ENCODE peak calls at places on chromosomes 11 and 22, in four cellular contexts. R is activated CD4-positive, CD25-positive, alpha-beta regulatory T cell; X is fibroblast of lung; W is left cardiac atrium. Y is an unnamed sample.

GRCh38 chr11:61675826-61676225 is 4.4 kb upstream of the DAGLA start:
- DNase-seq in R (no peak), X (no peak), W (no peak), Y (no peak)

GRCh38 chr22:45112136-45112879 is 51.4 kb upstream of the NUP50 start:
- DNase-seq in R (no peak), X (peak), W (no peak), Y (no peak)

GRCh38 chr11:58316142-58316541 is 42.7 kb downstream of the OR5B17 start:
- DNase-seq in R (no peak), X (peak), W (no peak), Y (no peak)

GRCh38 chr11:20021771-20022362 is 138.4 kb downstream of the DBX1 start:
- DNase-seq in R (no peak), X (no peak), W (no peak), Y (no peak)

GRCh38 chr11:62923634-62924411 is 2.7 kb upstream of the CHRM1 start:
- DNase-seq in R (no peak), X (no peak), W (no peak), Y (no peak)

GRCh38 chr11:35134403-35135126 is 4.4 kb upstream of the CD44 start:
- DNase-seq in R (no peak), X (no peak), W (no peak), Y (no peak)

GRCh38 chr11:1880746-1881441 is 10.8 kb downstream of the PRR33 start:
- DNase-seq in R (no peak), X (no peak), W (no peak), Y (no peak)

GRCh38 chr11:66800720-66801428 is 42.4 kb upstream of the RCE1 start:
- DNase-seq in R (no peak), X (no peak), W (no peak), Y (no peak)

GRCh38 chr11:23206736-23207336 is 346.6 kb upstream of the CCDC179 start:
- DNase-seq in R (no peak), X (peak), W (no peak), Y (no peak)

GRCh38 chr11:17384002-17384511 is 4.4 kb downstream of the KCNJ11 start:
- DNase-seq in R (peak), X (peak), W (peak), Y (peak)

GRCh38 chr11:75400110-75400865 is 970 bp downstream of the RPS3 start:
- DNase-seq in R (no peak), X (no peak), W (no peak), Y (no peak)

GRCh38 chr11:79363861-79364378 is 76.9 kb downstream of the TENM4 start:
- DNase-seq in R (no peak), X (no peak), W (no peak), Y (no peak)

GRCh38 chr11:46296520-46297448 is 19.3 kb downstream of the CREB3L1 start:
- DNase-seq in R (no peak), X (peak), W (peak), Y (no peak)

GRCh38 chr22:44441401-44442185 is 56.4 kb downstream of the RTL6 start:
- DNase-seq in R (no peak), X (no peak), W (no peak), Y (no peak)

GRCh38 chr11:11422291-11423128 is 69.5 kb upstream of the CSNK2A3 start:
- DNase-seq in R (no peak), X (no peak), W (no peak), Y (no peak)

GRCh38 chr22:45638834-45639746 is 32.5 kb upstream of the ATXN10 start:
- DNase-seq in R (no peak), X (peak), W (peak), Y (no peak)

GRCh38 chr22:47190276-47190956 is 428.0 kb downstream of the TBC1D22A start:
- DNase-seq in R (no peak), X (no peak), W (no peak), Y (no peak)

GRCh38 chr22:46085831-46086576 is 64.3 kb upstream of the PPARA start:
- DNase-seq in R (no peak), X (peak), W (peak), Y (no peak)

GRCh38 chr11:57885298-57886035 is 123.9 kb downstream of the CTNND1 start:
- DNase-seq in R (no peak), X (no peak), W (no peak), Y (no peak)

GRCh38 chr11:111514216-111515031 is at the start of gene HOATZ:
- DNase-seq in R (no peak), X (peak), W (no peak), Y (no peak)

GRCh38 chr11:124761301-124762021 is 629 bp downstream of the ESAM start:
- DNase-seq in R (no peak), X (no peak), W (peak), Y (no peak)

GRCh38 chr11:128334311-128335044 is 252.9 kb downstream of the ETS1 start:
- DNase-seq in R (no peak), X (no peak), W (peak), Y (no peak)

GRCh38 chr11:33891714-33892327 is at the start of gene LMO2:
- DNase-seq in R (no peak), X (no peak), W (no peak), Y (no peak)

GRCh38 chr22:46750861-46751260 is 11.6 kb upstream of the TBC1D22A start:
- DNase-seq in R (no peak), X (no peak), W (peak), Y (no peak)

GRCh38 chr11:93536346-93536871 is 6.8 kb downstream of the SMCO4 start:
- DNase-seq in R (no peak), X (peak), W (peak), Y (no peak)

GRCh38 chr11:77065878-77066228 is 918 bp upstream of the CAPN5 start:
- DNase-seq in R (no peak), X (peak), W (peak), Y (no peak)

GRCh38 chr11:115599125-115599524 is 94.9 kb upstream of the CADM1 start:
- DNase-seq in R (no peak), X (no peak), W (no peak), Y (no peak)

GRCh38 chr11:47394322-47395224 is 13.8 kb upstream of the SLC39A13 start:
- DNase-seq in R (peak), X (no peak), W (peak), Y (no peak)

GRCh38 chr11:11622772-11623531 is 1.1 kb upstream of the GALNT18 start:
- DNase-seq in R (no peak), X (no peak), W (no peak), Y (no peak)

GRCh38 chr11:56160217-56160616 is at the start of gene OR8K5:
- DNase-seq in R (no peak), X (no peak), W (no peak), Y (no peak)

GRCh38 chr22:30247561-30247960 is 1.0 kb upstream of the LIF start:
- DNase-seq in R (no peak), X (no peak), W (no peak), Y (no peak)

GRCh38 chr22:28229566-28230483 is 310.8 kb upstream of the PITPNB start:
- DNase-seq in R (no peak), X (peak), W (no peak), Y (no peak)

GRCh38 chr11:69172674-69173073 is 16.9 kb downstream of the SMIM38 start:
- DNase-seq in R (no peak), X (peak), W (no peak), Y (no peak)

GRCh38 chr11:108887436-108888238 is 222.8 kb downstream of the DDX10 start:
- DNase-seq in R (no peak), X (no peak), W (no peak), Y (no peak)